ENCODE peak calls at places on chromosomes 11 and 22, in ten cellular contexts. One of them, this sample, is unnamed.

GRCh38 chr11:112744041-112744440 is 217.2 kb upstream of the NCAM1 start:
- DNase-seq in astrocyte of the hippocampus: no peak
- DNase-seq in NAMALWA: no peak
- DNase-seq in nucleus accumbens: no peak
- DNase-seq in CD8-positive, alpha-beta memory T cell: no peak
- DNase-seq in activated CD4-positive, alpha-beta T cell treated with anti-CD3 and anti-CD28 coated beads for 48 hours: no peak
- DNase-seq in SW480: no peak
- DNase-seq in EH: no peak
- DNase-seq in C1 segment of cervical spinal cord: no peak
- DNase-seq in fibroblast of mammary gland: no peak
- DNase-seq in this sample: no peak

GRCh38 chr11:70630068-70630467 is 231.7 kb downstream of the CTTN start:
- DNase-seq in astrocyte of the hippocampus: no peak
- DNase-seq in NAMALWA: no peak
- DNase-seq in nucleus accumbens: no peak
- DNase-seq in CD8-positive, alpha-beta memory T cell: no peak
- DNase-seq in activated CD4-positive, alpha-beta T cell treated with anti-CD3 and anti-CD28 coated beads for 48 hours: no peak
- DNase-seq in SW480: no peak
- DNase-seq in EH: no peak
- DNase-seq in C1 segment of cervical spinal cord: no peak
- DNase-seq in fibroblast of mammary gland: no peak
- DNase-seq in this sample: no peak

GRCh38 chr11:134755535-134755934 is 343.5 kb upstream of the B3GAT1 start:
- DNase-seq in astrocyte of the hippocampus: no peak
- DNase-seq in NAMALWA: no peak
- DNase-seq in nucleus accumbens: no peak
- DNase-seq in CD8-positive, alpha-beta memory T cell: no peak
- DNase-seq in activated CD4-positive, alpha-beta T cell treated with anti-CD3 and anti-CD28 coated beads for 48 hours: no peak
- DNase-seq in SW480: no peak
- DNase-seq in EH: no peak
- DNase-seq in C1 segment of cervical spinal cord: no peak
- DNase-seq in fibroblast of mammary gland: no peak
- DNase-seq in this sample: no peak

GRCh38 chr11:62245271-62245753 is 3.3 kb downstream of the SCGB1D2 start:
- DNase-seq in astrocyte of the hippocampus: peak
- DNase-seq in NAMALWA: peak
- DNase-seq in nucleus accumbens: no peak
- DNase-seq in CD8-positive, alpha-beta memory T cell: no peak
- DNase-seq in activated CD4-positive, alpha-beta T cell treated with anti-CD3 and anti-CD28 coated beads for 48 hours: peak
- DNase-seq in SW480: peak
- DNase-seq in EH: peak
- DNase-seq in C1 segment of cervical spinal cord: no peak
- DNase-seq in fibroblast of mammary gland: peak
- DNase-seq in this sample: peak

GRCh38 chr22:24559471-24559870 is 3.7 kb downstream of the SNRPD3 start:
- DNase-seq in astrocyte of the hippocampus: no peak
- DNase-seq in NAMALWA: peak
- DNase-seq in nucleus accumbens: no peak
- DNase-seq in CD8-positive, alpha-beta memory T cell: no peak
- DNase-seq in activated CD4-positive, alpha-beta T cell treated with anti-CD3 and anti-CD28 coated beads for 48 hours: no peak
- DNase-seq in SW480: no peak
- DNase-seq in EH: no peak
- DNase-seq in C1 segment of cervical spinal cord: no peak
- DNase-seq in fibroblast of mammary gland: no peak
- DNase-seq in this sample: no peak

GRCh38 chr22:20247010-20247505 is 21.1 kb downstream of the RTN4R start:
- DNase-seq in astrocyte of the hippocampus: peak
- DNase-seq in NAMALWA: peak
- DNase-seq in nucleus accumbens: no peak
- DNase-seq in CD8-positive, alpha-beta memory T cell: no peak
- DNase-seq in activated CD4-positive, alpha-beta T cell treated with anti-CD3 and anti-CD28 coated beads for 48 hours: no peak
- DNase-seq in SW480: no peak
- DNase-seq in EH: peak
- DNase-seq in C1 segment of cervical spinal cord: no peak
- DNase-seq in fibroblast of mammary gland: peak
- DNase-seq in this sample: peak

GRCh38 chr22:19932367-19933206 is 9.0 kb upstream of the COMT start:
- DNase-seq in astrocyte of the hippocampus: no peak
- DNase-seq in NAMALWA: no peak
- DNase-seq in nucleus accumbens: no peak
- DNase-seq in CD8-positive, alpha-beta memory T cell: no peak
- DNase-seq in activated CD4-positive, alpha-beta T cell treated with anti-CD3 and anti-CD28 coated beads for 48 hours: no peak
- DNase-seq in SW480: no peak
- DNase-seq in EH: no peak
- DNase-seq in C1 segment of cervical spinal cord: no peak
- DNase-seq in fibroblast of mammary gland: no peak
- DNase-seq in this sample: no peak

GRCh38 chr22:26568207-26568706 is 21.7 kb downstream of the TPST2 start:
- DNase-seq in astrocyte of the hippocampus: peak
- DNase-seq in NAMALWA: no peak
- DNase-seq in nucleus accumbens: no peak
- DNase-seq in CD8-positive, alpha-beta memory T cell: no peak
- DNase-seq in activated CD4-positive, alpha-beta T cell treated with anti-CD3 and anti-CD28 coated beads for 48 hours: no peak
- DNase-seq in SW480: no peak
- DNase-seq in EH: peak
- DNase-seq in C1 segment of cervical spinal cord: no peak
- DNase-seq in fibroblast of mammary gland: no peak
- DNase-seq in this sample: peak

GRCh38 chr11:130652671-130653335 is 204.4 kb downstream of the ADAMTS15 start:
- DNase-seq in astrocyte of the hippocampus: peak
- DNase-seq in NAMALWA: peak
- DNase-seq in nucleus accumbens: no peak
- DNase-seq in CD8-positive, alpha-beta memory T cell: no peak
- DNase-seq in activated CD4-positive, alpha-beta T cell treated with anti-CD3 and anti-CD28 coated beads for 48 hours: no peak
- DNase-seq in SW480: peak
- DNase-seq in EH: peak
- DNase-seq in C1 segment of cervical spinal cord: no peak
- DNase-seq in fibroblast of mammary gland: peak
- DNase-seq in this sample: no peak

GRCh38 chr11:13118194-13118593 is 109.1 kb downstream of the RASSF10 start:
- DNase-seq in astrocyte of the hippocampus: peak
- DNase-seq in NAMALWA: no peak
- DNase-seq in nucleus accumbens: no peak
- DNase-seq in CD8-positive, alpha-beta memory T cell: no peak
- DNase-seq in activated CD4-positive, alpha-beta T cell treated with anti-CD3 and anti-CD28 coated beads for 48 hours: no peak
- DNase-seq in SW480: peak
- DNase-seq in EH: peak
- DNase-seq in C1 segment of cervical spinal cord: no peak
- DNase-seq in fibroblast of mammary gland: peak
- DNase-seq in this sample: no peak

GRCh38 chr11:10261821-10262220 is 32.2 kb downstream of the SBF2 start:
- DNase-seq in astrocyte of the hippocampus: no peak
- DNase-seq in NAMALWA: no peak
- DNase-seq in nucleus accumbens: no peak
- DNase-seq in CD8-positive, alpha-beta memory T cell: no peak
- DNase-seq in activated CD4-positive, alpha-beta T cell treated with anti-CD3 and anti-CD28 coated beads for 48 hours: no peak
- DNase-seq in SW480: no peak
- DNase-seq in EH: peak
- DNase-seq in C1 segment of cervical spinal cord: no peak
- DNase-seq in fibroblast of mammary gland: no peak
- DNase-seq in this sample: no peak

GRCh38 chr22:22099833-22100812 is 117.5 kb upstream of the TOP3B start:
- DNase-seq in astrocyte of the hippocampus: peak
- DNase-seq in NAMALWA: peak
- DNase-seq in nucleus accumbens: no peak
- DNase-seq in CD8-positive, alpha-beta memory T cell: no peak
- DNase-seq in activated CD4-positive, alpha-beta T cell treated with anti-CD3 and anti-CD28 coated beads for 48 hours: peak
- DNase-seq in SW480: no peak
- DNase-seq in EH: peak
- DNase-seq in C1 segment of cervical spinal cord: no peak
- DNase-seq in fibroblast of mammary gland: peak
- DNase-seq in this sample: peak

GRCh38 chr11:67673358-67673757 is 1.1 kb downstream of the ALDH3B2 start:
- DNase-seq in astrocyte of the hippocampus: no peak
- DNase-seq in NAMALWA: no peak
- DNase-seq in nucleus accumbens: no peak
- DNase-seq in CD8-positive, alpha-beta memory T cell: no peak
- DNase-seq in activated CD4-positive, alpha-beta T cell treated with anti-CD3 and anti-CD28 coated beads for 48 hours: no peak
- DNase-seq in SW480: no peak
- DNase-seq in EH: no peak
- DNase-seq in C1 segment of cervical spinal cord: no peak
- DNase-seq in fibroblast of mammary gland: no peak
- DNase-seq in this sample: no peak

GRCh38 chr11:69337211-69337721 is 43.3 kb downstream of the MYEOV start:
- DNase-seq in astrocyte of the hippocampus: no peak
- DNase-seq in NAMALWA: no peak
- DNase-seq in nucleus accumbens: no peak
- DNase-seq in CD8-positive, alpha-beta memory T cell: peak
- DNase-seq in activated CD4-positive, alpha-beta T cell treated with anti-CD3 and anti-CD28 coated beads for 48 hours: peak
- DNase-seq in SW480: peak
- DNase-seq in EH: peak
- DNase-seq in C1 segment of cervical spinal cord: no peak
- DNase-seq in fibroblast of mammary gland: peak
- DNase-seq in this sample: no peak

GRCh38 chr22:31215018-31215535 is 3.0 kb downstream of the LIMK2 start:
- DNase-seq in astrocyte of the hippocampus: no peak
- DNase-seq in NAMALWA: no peak
- DNase-seq in nucleus accumbens: no peak
- DNase-seq in CD8-positive, alpha-beta memory T cell: no peak
- DNase-seq in activated CD4-positive, alpha-beta T cell treated with anti-CD3 and anti-CD28 coated beads for 48 hours: no peak
- DNase-seq in SW480: no peak
- DNase-seq in EH: no peak
- DNase-seq in C1 segment of cervical spinal cord: no peak
- DNase-seq in fibroblast of mammary gland: no peak
- DNase-seq in this sample: no peak

GRCh38 chr11:94882931-94883330 is 90.4 kb downstream of the CWC15 start:
- DNase-seq in astrocyte of the hippocampus: peak
- DNase-seq in NAMALWA: no peak
- DNase-seq in nucleus accumbens: no peak
- DNase-seq in CD8-positive, alpha-beta memory T cell: no peak
- DNase-seq in activated CD4-positive, alpha-beta T cell treated with anti-CD3 and anti-CD28 coated beads for 48 hours: no peak
- DNase-seq in SW480: no peak
- DNase-seq in EH: no peak
- DNase-seq in C1 segment of cervical spinal cord: no peak
- DNase-seq in fibroblast of mammary gland: no peak
- DNase-seq in this sample: no peak

GRCh38 chr11:19769820-19770219 is 57.2 kb downstream of the NAV2 start:
- DNase-seq in astrocyte of the hippocampus: peak
- DNase-seq in NAMALWA: no peak
- DNase-seq in nucleus accumbens: no peak
- DNase-seq in CD8-positive, alpha-beta memory T cell: no peak
- DNase-seq in activated CD4-positive, alpha-beta T cell treated with anti-CD3 and anti-CD28 coated beads for 48 hours: no peak
- DNase-seq in SW480: peak
- DNase-seq in EH: peak
- DNase-seq in C1 segment of cervical spinal cord: no peak
- DNase-seq in fibroblast of mammary gland: peak
- DNase-seq in this sample: no peak

GRCh38 chr11:92528051-92528450 is 303.4 kb downstream of the FAT3 start:
- DNase-seq in astrocyte of the hippocampus: peak
- DNase-seq in NAMALWA: no peak
- DNase-seq in nucleus accumbens: no peak
- DNase-seq in CD8-positive, alpha-beta memory T cell: no peak
- DNase-seq in activated CD4-positive, alpha-beta T cell treated with anti-CD3 and anti-CD28 coated beads for 48 hours: no peak
- DNase-seq in SW480: no peak
- DNase-seq in EH: peak
- DNase-seq in C1 segment of cervical spinal cord: no peak
- DNase-seq in fibroblast of mammary gland: peak
- DNase-seq in this sample: no peak

GRCh38 chr11:58845342-58845741 is 838 bp upstream of the GLYATL2 start:
- DNase-seq in astrocyte of the hippocampus: no peak
- DNase-seq in NAMALWA: no peak
- DNase-seq in nucleus accumbens: no peak
- DNase-seq in CD8-positive, alpha-beta memory T cell: no peak
- DNase-seq in activated CD4-positive, alpha-beta T cell treated with anti-CD3 and anti-CD28 coated beads for 48 hours: no peak
- DNase-seq in SW480: no peak
- DNase-seq in EH: peak
- DNase-seq in C1 segment of cervical spinal cord: no peak
- DNase-seq in fibroblast of mammary gland: no peak
- DNase-seq in this sample: no peak

GRCh38 chr11:26878959-26879581 is 114.8 kb upstream of the FIBIN start:
- DNase-seq in astrocyte of the hippocampus: no peak
- DNase-seq in NAMALWA: no peak
- DNase-seq in nucleus accumbens: no peak
- DNase-seq in CD8-positive, alpha-beta memory T cell: no peak
- DNase-seq in activated CD4-positive, alpha-beta T cell treated with anti-CD3 and anti-CD28 coated beads for 48 hours: no peak
- DNase-seq in SW480: no peak
- DNase-seq in EH: no peak
- DNase-seq in C1 segment of cervical spinal cord: no peak
- DNase-seq in fibroblast of mammary gland: no peak
- DNase-seq in this sample: peak

GRCh38 chr22:46993626-46994025 is 231.2 kb downstream of the TBC1D22A start:
- DNase-seq in astrocyte of the hippocampus: peak
- DNase-seq in NAMALWA: no peak
- DNase-seq in nucleus accumbens: no peak
- DNase-seq in CD8-positive, alpha-beta memory T cell: no peak
- DNase-seq in activated CD4-positive, alpha-beta T cell treated with anti-CD3 and anti-CD28 coated beads for 48 hours: no peak
- DNase-seq in SW480: no peak
- DNase-seq in EH: no peak
- DNase-seq in C1 segment of cervical spinal cord: no peak
- DNase-seq in fibroblast of mammary gland: no peak
- DNase-seq in this sample: no peak

GRCh38 chr11:118009821-118010737 is 23.9 kb downstream of the IL10RA start:
- DNase-seq in astrocyte of the hippocampus: no peak
- DNase-seq in NAMALWA: peak
- DNase-seq in nucleus accumbens: no peak
- DNase-seq in CD8-positive, alpha-beta memory T cell: no peak
- DNase-seq in activated CD4-positive, alpha-beta T cell treated with anti-CD3 and anti-CD28 coated beads for 48 hours: no peak
- DNase-seq in SW480: no peak
- DNase-seq in EH: no peak
- DNase-seq in C1 segment of cervical spinal cord: no peak
- DNase-seq in fibroblast of mammary gland: no peak
- DNase-seq in this sample: no peak

GRCh38 chr11:123063396-123064267 is 1.7 kb upstream of the HSPA8 start:
- DNase-seq in astrocyte of the hippocampus: peak
- DNase-seq in NAMALWA: peak
- DNase-seq in nucleus accumbens: peak
- DNase-seq in CD8-positive, alpha-beta memory T cell: peak
- DNase-seq in activated CD4-positive, alpha-beta T cell treated with anti-CD3 and anti-CD28 coated beads for 48 hours: peak
- DNase-seq in SW480: peak
- DNase-seq in EH: peak
- DNase-seq in C1 segment of cervical spinal cord: no peak
- DNase-seq in fibroblast of mammary gland: peak
- DNase-seq in this sample: peak

GRCh38 chr11:71489311-71490043 is 36.5 kb downstream of the NADSYN1 start:
- DNase-seq in astrocyte of the hippocampus: peak
- DNase-seq in NAMALWA: no peak
- DNase-seq in nucleus accumbens: no peak
- DNase-seq in CD8-positive, alpha-beta memory T cell: no peak
- DNase-seq in activated CD4-positive, alpha-beta T cell treated with anti-CD3 and anti-CD28 coated beads for 48 hours: peak
- DNase-seq in SW480: no peak
- DNase-seq in EH: peak
- DNase-seq in C1 segment of cervical spinal cord: no peak
- DNase-seq in fibroblast of mammary gland: peak
- DNase-seq in this sample: no peak

GRCh38 chr11:32829157-32829679 is 509 bp upstream of the PRRG4 start:
- DNase-seq in astrocyte of the hippocampus: no peak
- DNase-seq in NAMALWA: peak
- DNase-seq in nucleus accumbens: no peak
- DNase-seq in CD8-positive, alpha-beta memory T cell: no peak
- DNase-seq in activated CD4-positive, alpha-beta T cell treated with anti-CD3 and anti-CD28 coated beads for 48 hours: no peak
- DNase-seq in SW480: peak
- DNase-seq in EH: no peak
- DNase-seq in C1 segment of cervical spinal cord: no peak
- DNase-seq in fibroblast of mammary gland: no peak
- DNase-seq in this sample: no peak

GRCh38 chr11:66546966-66547661 is 411 bp downstream of the ACTN3 start:
- DNase-seq in astrocyte of the hippocampus: no peak
- DNase-seq in NAMALWA: no peak
- DNase-seq in nucleus accumbens: no peak
- DNase-seq in CD8-positive, alpha-beta memory T cell: no peak
- DNase-seq in activated CD4-positive, alpha-beta T cell treated with anti-CD3 and anti-CD28 coated beads for 48 hours: no peak
- DNase-seq in SW480: no peak
- DNase-seq in EH: no peak
- DNase-seq in C1 segment of cervical spinal cord: no peak
- DNase-seq in fibroblast of mammary gland: no peak
- DNase-seq in this sample: no peak

GRCh38 chr22:45225732-45226560 is 14.7 kb downstream of the KIAA0930 start:
- DNase-seq in astrocyte of the hippocampus: no peak
- DNase-seq in NAMALWA: no peak
- DNase-seq in nucleus accumbens: peak
- DNase-seq in CD8-positive, alpha-beta memory T cell: no peak
- DNase-seq in activated CD4-positive, alpha-beta T cell treated with anti-CD3 and anti-CD28 coated beads for 48 hours: no peak
- DNase-seq in SW480: no peak
- DNase-seq in EH: peak
- DNase-seq in C1 segment of cervical spinal cord: no peak
- DNase-seq in fibroblast of mammary gland: peak
- DNase-seq in this sample: no peak

GRCh38 chr11:11044137-11044855 is 186.4 kb upstream of the ZBED5 start:
- DNase-seq in astrocyte of the hippocampus: no peak
- DNase-seq in NAMALWA: no peak
- DNase-seq in nucleus accumbens: no peak
- DNase-seq in CD8-positive, alpha-beta memory T cell: no peak
- DNase-seq in activated CD4-positive, alpha-beta T cell treated with anti-CD3 and anti-CD28 coated beads for 48 hours: no peak
- DNase-seq in SW480: no peak
- DNase-seq in EH: no peak
- DNase-seq in C1 segment of cervical spinal cord: no peak
- DNase-seq in fibroblast of mammary gland: no peak
- DNase-seq in this sample: no peak

This sample was measured in GM23338.